ENCODE peak calls at places on chromosomes 3 and 15, in eight cellular contexts. B, Y, X, D, Z, I, E and O are unnamed samples.
A peak's percentile ranks its signal among the peaks of the same experiment; 100 is the strongest.

GRCh38 chr3:133693821-133694220 is 32.1 kb upstream of the TOPBP1 start:
- DNase-seq in X (no peak), Z (no peak), Y (no peak), E (no peak), B (no peak), I (no peak), D (no peak), O (no peak)

GRCh38 chr3:14147617-14148016 is 22.8 kb downstream of the TMEM43 start:
- DNase-seq in X (no peak), B (no peak), E (no peak), D (no peak), Z (no peak), I (no peak), Y (peak; percentile 34), O (no peak)

GRCh38 chr15:68725736-68726135 is 95.0 kb downstream of the ANP32A start:
- DNase-seq in X (no peak), I (peak; percentile 88), E (no peak), D (peak; percentile 34), Y (no peak), B (peak; percentile 58), Z (peak; percentile 43), O (peak; percentile 72)

GRCh38 chr15:92801774-92802464 is 98.2 kb upstream of the CHD2 start:
- DNase-seq in Z (peak; percentile 97), E (no peak), D (peak; percentile 47), X (no peak), Y (no peak), I (peak; percentile 64), B (peak; percentile 91), O (peak; percentile 95)

GRCh38 chr3:148075829-148076716 is 621.6 kb upstream of the AGTR1 start:
- DNase-seq in I (no peak), X (no peak), Y (no peak), E (peak; percentile 7), Z (peak; percentile 80), B (peak; percentile 78), D (no peak), O (peak; percentile 78)

GRCh38 chr15:30943654-30944335 is 40.1 kb downstream of the FAN1 start:
- DNase-seq in B (no peak), D (no peak), I (no peak), Z (no peak), X (no peak), E (no peak), Y (no peak), O (no peak)

GRCh38 chr15:97081666-97082226 is 751.2 kb downstream of the NR2F2 start:
- DNase-seq in E (no peak), Y (no peak), X (no peak), I (no peak), Z (no peak), B (no peak), D (no peak), O (no peak)

GRCh38 chr15:94131875-94132274 is 99.5 kb upstream of the MCTP2 start:
- DNase-seq in Z (peak; percentile 13), D (no peak), Y (no peak), I (no peak), E (no peak), B (no peak), X (no peak), O (no peak)

GRCh38 chr3:192129586-192129985 is 597.8 kb downstream of the FGF12 start:
- DNase-seq in Y (no peak), X (no peak), Z (no peak), I (no peak), E (no peak), D (no peak), B (no peak), O (no peak)

GRCh38 chr3:54122046-54122801 is at the start of gene CACNA2D3:
- DNase-seq in Z (no peak), I (no peak), X (no peak), E (no peak), Y (no peak), B (no peak), D (no peak), O (peak; percentile 63)

GRCh38 chr3:40690696-40691597 is 166.2 kb downstream of the ZNF621 start:
- DNase-seq in D (peak; percentile 60), B (no peak), E (no peak), I (no peak), X (no peak), Z (peak; percentile 48), Y (no peak), O (peak; percentile 17)

GRCh38 chr3:12328132-12328915 is 39.5 kb downstream of the PPARG start:
- DNase-seq in D (no peak), X (no peak), E (no peak), Z (no peak), B (no peak), I (peak; percentile 63), Y (no peak), O (no peak)

GRCh38 chr15:51318382-51319150 is 19.8 kb downstream of the CYP19A1 start:
- DNase-seq in D (no peak), B (peak; percentile 51), Y (no peak), E (no peak), I (no peak), Z (peak; percentile 62), X (no peak), O (peak; percentile 52)

GRCh38 chr3:171187706-171188290 is 161.3 kb upstream of the SLC2A2 start:
- DNase-seq in B (peak; percentile 69), I (peak; percentile 21), Y (no peak), D (peak; percentile 18), E (no peak), Z (peak; percentile 61), X (no peak), O (peak; percentile 68)

GRCh38 chr3:152943645-152944044 is 108.7 kb downstream of the P2RY1 start:
- DNase-seq in X (no peak), Z (no peak), I (no peak), E (no peak), D (no peak), B (no peak), Y (no peak), O (peak; percentile 7)
- H3K4me3 ChIP-seq in X (no peak overlapping the region), Z (no peak overlapping the region), I (no peak overlapping the region), E (no peak overlapping the region), D (no peak overlapping the region), B (no peak overlapping the region), Y (no peak overlapping the region), O (no peak overlapping the region)

GRCh38 chr3:194521514-194522260 is 34.9 kb upstream of the ATP13A3 start:
- DNase-seq in D (no peak), I (no peak), Z (peak; percentile 96), E (no peak), X (no peak), B (peak; percentile 84), Y (no peak), O (peak; percentile 95)

GRCh38 chr3:194522579-194523046 is 35.8 kb upstream of the ATP13A3 start:
- DNase-seq in D (no peak), B (peak; percentile 75), I (no peak), Y (no peak), Z (peak; percentile 94), X (no peak), E (no peak), O (peak; percentile 80)

GRCh38 chr3:194527726-194528125 is 40.9 kb upstream of the ATP13A3 start:
- DNase-seq in B (no peak), D (no peak), I (no peak), X (no peak), Y (no peak), Z (no peak), E (no peak), O (no peak)

GRCh38 chr3:194526164-194526563 is 39.4 kb upstream of the ATP13A3 start:
- DNase-seq in I (no peak), Y (no peak), E (no peak), Z (no peak), B (no peak), D (no peak), X (no peak), O (no peak)
- H3K4me3 ChIP-seq in I (no peak overlapping the region), Y (no peak overlapping the region), E (no peak overlapping the region), Z (no peak overlapping the region), B (no peak overlapping the region), D (no peak overlapping the region), X (no peak overlapping the region), O (no peak overlapping the region)

GRCh38 chr3:71048948-71049347 is 534.6 kb downstream of the FOXP1 start:
- DNase-seq in Z (peak; percentile 39), Y (no peak), B (no peak), D (no peak), X (no peak), I (no peak), E (no peak), O (peak; percentile 54)

GRCh38 chr3:71045917-71046282 is 537.6 kb downstream of the FOXP1 start:
- DNase-seq in Z (no peak), X (no peak), I (no peak), D (no peak), B (no peak), Y (no peak), E (no peak), O (peak; percentile 45)

GRCh38 chr3:71046791-71047190 is 536.7 kb downstream of the FOXP1 start:
- DNase-seq in Z (no peak), B (no peak), I (no peak), Y (no peak), D (no peak), E (no peak), X (no peak), O (no peak)

GRCh38 chr3:71047616-71048531 is 535.7 kb downstream of the FOXP1 start:
- DNase-seq in X (no peak), B (no peak), E (no peak), Z (no peak), D (no peak), Y (no peak), I (no peak), O (no peak)

GRCh38 chr3:71045212-71045916 is 538.2 kb downstream of the FOXP1 start:
- DNase-seq in B (no peak), X (no peak), D (no peak), Z (no peak), Y (no peak), E (no peak), I (no peak), O (no peak)
- H3K4me3 ChIP-seq in B (no peak overlapping the region), X (no peak overlapping the region), D (no peak overlapping the region), Z (no peak overlapping the region), Y (no peak overlapping the region), E (no peak overlapping the region), I (no peak overlapping the region), O (no peak overlapping the region)

GRCh38 chr3:108562565-108562964 is 26.7 kb downstream of the CIP2A start:
- DNase-seq in E (no peak), X (no peak), Y (no peak), I (no peak), D (no peak), Z (no peak), B (no peak), O (no peak)

GRCh38 chr3:108569336-108569735 is 19.9 kb downstream of the CIP2A start:
- DNase-seq in B (no peak), Y (no peak), D (no peak), X (no peak), I (no peak), Z (no peak), E (no peak), O (no peak)

GRCh38 chr3:108564564-108564963 is 24.7 kb downstream of the CIP2A start:
- DNase-seq in Y (no peak), D (no peak), Z (peak; percentile 31), B (peak; percentile 26), X (no peak), E (no peak), I (no peak), O (no peak)

GRCh38 chr3:108566599-108566998 is 22.6 kb downstream of the CIP2A start:
- DNase-seq in D (no peak), E (no peak), X (no peak), I (no peak), B (no peak), Z (no peak), Y (no peak), O (no peak)

DNA sequence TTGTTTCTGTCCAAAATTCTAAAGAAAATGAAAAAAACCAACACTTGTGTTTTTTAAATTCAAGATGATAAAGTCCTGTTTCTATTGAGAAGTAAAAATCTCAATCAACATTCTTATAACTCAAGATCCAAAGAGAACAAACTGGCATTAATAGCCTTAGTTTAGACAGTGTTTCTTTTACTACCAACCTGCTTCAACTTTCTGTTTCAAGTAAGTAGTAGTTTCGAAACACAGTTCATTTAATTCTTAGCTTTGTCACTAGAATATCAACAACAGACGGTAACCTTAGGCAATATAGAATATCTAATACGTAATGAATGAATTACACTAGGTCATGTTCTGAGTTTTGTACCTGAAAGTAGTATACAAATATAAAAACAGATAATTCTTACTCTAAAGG is 23.7 kb downstream of the CIP2A start:
- DNase-seq in Z (no peak), E (no peak), Y (no peak), I (no peak), X (no peak), D (no peak), B (no peak), O (no peak)
- H3K4me3 ChIP-seq in Z (no peak overlapping the region), E (no peak overlapping the region), Y (no peak overlapping the region), I (no peak overlapping the region), X (no peak overlapping the region), D (no peak overlapping the region), B (no peak overlapping the region), O (no peak overlapping the region)